ENCODE peak calls at places on chromosomes 7 and 10, in five cellular contexts. I is adrenal gland, R is heart left ventricle, E is tibial nerve, D is IMR-90. N is an unnamed sample. For H3K4me1, the result is how much of the 10 kb centered on the place peaks cover.

GRCh38 chr7:55081854-55082603 is 63.2 kb downstream of the EGFR start:
- DNase-seq in D (peak), E (no peak), R (no peak), I (peak), N (no peak)

GRCh38 chr10:91115618-91116390 is 104.7 kb upstream of the PCGF5 start:
- DNase-seq in R (no peak), D (no peak), E (no peak), I (no peak), N (no peak)

GRCh38 chr10:124079864-124080263 is 13.5 kb downstream of the CHST15 start:
- DNase-seq in E (no peak), R (no peak), I (no peak), D (no peak), N (no peak)

GRCh38 chr10:42977032-42977416 is 99.8 kb upstream of the RET start:
- DNase-seq in R (no peak), I (no peak), E (peak), D (no peak), N (no peak)

GRCh38 chr10:64219271-64220025 is 698.2 kb downstream of the REEP3 start:
- DNase-seq in R (no peak), D (no peak), E (no peak), I (no peak), N (no peak)

GRCh38 chr10:605632-606325 is 83.7 kb downstream of the DIP2C start:
- DNase-seq in D (no peak), R (no peak), E (no peak), I (no peak), N (no peak)

GRCh38 chr10:7526017-7526400 is 115.2 kb upstream of the SFMBT2 start:
- DNase-seq in D (no peak), E (no peak), R (no peak), I (no peak), N (no peak)

GRCh38 chr10:86861351-86861750 is 96.1 kb downstream of the MMRN2 start:
- DNase-seq in R (no peak), D (no peak), E (no peak), I (no peak), N (no peak)

GRCh38 chr7:152602962-152603361 is 73.0 kb downstream of the XRCC2 start:
- DNase-seq in D (peak), E (no peak), I (no peak), R (no peak), N (no peak)

GRCh38 chr10:72663971-72664370 is 28.0 kb upstream of the MCU start:
- DNase-seq in E (no peak), R (no peak), D (peak), I (no peak), N (no peak)

GRCh38 chr7:54615-55014 is 137.8 kb upstream of the FAM20C start:
- DNase-seq in R (no peak), I (no peak), E (no peak), D (no peak), N (peak)

GRCh38 chr10:58637372-58637771 is 124.7 kb downstream of the BICC1 start:
- DNase-seq in E (no peak), I (no peak), D (no peak), R (no peak), N (no peak)

GRCh38 chr10:33240931-33241330 is 93.5 kb downstream of the NRP1 start:
- DNase-seq in D (peak), I (no peak), R (no peak), E (no peak), N (no peak)
- H3K4me1 ChIP-seq in D (under half), I (under half), R (under half), E (under half), N (under half)

GRCh38 chr7:2259480-2259879 is 17.5 kb downstream of the NUDT1 start:
- DNase-seq in R (no peak), E (no peak), D (no peak), I (no peak), N (no peak)

GRCh38 chr7:2260820-2261219 is 18.8 kb downstream of the NUDT1 start:
- DNase-seq in R (no peak), E (no peak), D (peak), I (no peak), N (no peak)

GRCh38 chr7:2264158-2264557 is 22.1 kb downstream of the NUDT1 start:
- DNase-seq in I (no peak), E (no peak), D (no peak), R (no peak), N (no peak)

GRCh38 chr7:2263176-2263575 is 21.1 kb downstream of the NUDT1 start:
- DNase-seq in E (no peak), D (no peak), I (no peak), R (no peak), N (no peak)

DNA sequence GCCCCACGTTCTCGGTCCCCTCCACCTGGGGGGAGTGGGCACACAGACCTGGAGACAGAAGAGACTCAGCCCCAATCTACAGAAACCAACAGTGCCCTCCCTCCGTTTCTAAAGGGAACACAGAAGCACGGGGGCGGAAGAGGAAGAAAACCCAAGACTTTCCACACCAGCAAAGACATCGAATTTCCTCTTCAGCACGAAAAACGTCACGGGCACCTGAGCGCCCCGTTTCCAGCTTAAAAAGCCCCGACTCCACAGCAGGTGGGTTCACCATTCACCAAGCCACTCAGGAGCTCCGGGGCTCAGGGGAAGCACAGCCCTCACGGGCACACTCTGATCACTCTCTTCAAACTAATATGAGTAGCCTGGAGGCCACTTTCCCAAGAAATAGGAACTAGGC is 19.6 kb downstream of the NUDT1 start:
- DNase-seq in R (no peak), D (no peak), I (no peak), E (no peak), N (no peak)
- TF ChIP-seq POLR2A in R (no peak), D (no peak), I (no peak), E (no peak), N (no peak)

GRCh38 chr7:131226116-131226562 is 101.5 kb upstream of the MKLN1 start:
- DNase-seq in I (no peak), D (peak), E (no peak), R (no peak), N (no peak)

GRCh38 chr7:131222171-131222570 is 105.5 kb upstream of the MKLN1 start:
- DNase-seq in R (no peak), E (no peak), D (no peak), I (no peak), N (no peak)

GRCh38 chr7:131223151-131223550 is 104.5 kb upstream of the MKLN1 start:
- DNase-seq in E (no peak), D (no peak), R (no peak), I (no peak), N (no peak)

GRCh38 chr7:131225619-131226101 is 102.0 kb upstream of the MKLN1 start:
- DNase-seq in R (no peak), I (peak), E (peak), D (peak), N (peak)

GRCh38 chr7:131224996-131225395 is 102.7 kb upstream of the MKLN1 start:
- DNase-seq in R (no peak), E (no peak), D (no peak), I (no peak), N (no peak)
- TF ChIP-seq CTCF in R (no peak), E (no peak), D (no peak), I (no peak), N (no peak)

DNA sequence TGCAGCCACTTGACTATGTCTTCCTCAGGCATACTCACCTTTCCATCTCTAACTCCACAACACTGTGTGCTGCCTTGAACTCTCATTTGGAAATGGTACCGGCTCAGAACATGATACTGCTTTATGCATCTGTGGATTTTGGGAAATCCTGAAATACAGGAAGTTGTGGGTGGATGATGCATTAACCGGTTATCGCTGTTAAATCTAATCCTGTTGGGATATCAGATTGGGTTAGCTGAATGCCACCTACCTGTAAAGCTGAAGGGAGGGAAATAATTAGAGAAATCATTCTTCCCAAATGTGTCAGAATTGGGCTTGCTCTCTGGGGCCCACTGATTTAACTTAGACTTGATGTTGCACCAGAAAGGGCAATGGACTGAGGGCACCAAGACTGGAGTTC is 54.0 kb downstream of the CH25H start:
- DNase-seq in E (no peak), D (no peak), I (no peak), R (no peak), N (no peak)
- H3K4me1 ChIP-seq in E (under half), D (under half), I (under half), R (under half), N (under half)

DNA sequence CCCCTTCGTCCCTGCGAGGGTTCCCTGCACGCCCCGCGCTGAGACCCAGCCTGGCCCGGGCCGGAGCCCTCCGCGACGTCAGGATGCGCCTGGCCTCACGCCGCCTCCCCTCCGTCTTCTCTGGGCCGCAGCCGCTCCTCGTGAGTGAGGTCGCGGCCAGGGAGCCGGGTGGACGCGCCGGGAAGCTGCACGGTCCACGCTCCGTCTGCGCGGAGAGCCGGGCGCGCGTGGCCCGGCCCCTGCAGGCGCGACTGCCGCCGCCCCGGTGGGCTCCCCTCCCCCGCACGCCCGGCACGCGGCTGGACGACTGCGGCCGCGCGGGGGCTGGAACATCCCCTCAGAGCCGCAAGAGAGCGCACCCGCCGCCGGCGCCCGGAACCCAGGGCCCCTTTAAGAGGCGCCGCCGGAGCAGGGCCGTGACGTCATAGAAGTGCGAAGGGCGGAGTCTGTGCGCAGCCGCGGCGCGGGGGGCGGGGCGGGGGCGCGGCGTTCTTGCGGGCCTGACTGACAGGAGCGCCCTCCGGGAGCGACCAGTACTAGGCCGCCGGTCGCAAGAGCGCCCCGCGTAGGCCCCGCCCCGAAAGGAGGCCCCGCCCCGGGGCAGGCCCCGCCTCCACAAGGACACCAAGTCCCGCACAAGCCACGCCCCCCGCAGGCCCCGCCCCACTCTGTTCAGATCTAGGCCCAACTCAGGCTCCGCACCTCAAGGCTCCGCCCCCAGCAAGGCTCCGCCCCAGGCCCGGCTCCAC is 449 bp upstream of the INPP5A start:
- DNase-seq in E (peak), I (peak), R (peak), D (peak), N (peak)
- TF ChIP-seq POLR2A in E (peak), I (peak), R (no peak), D (no peak), N (peak)

GRCh38 chr7:13989138-13989943 is at the start of gene ETV1:
- DNase-seq in E (peak), D (peak), R (peak), I (peak), N (peak)
- TF ChIP-seq CTCF in E (peak), D (peak), R (no peak), I (no peak), N (peak)

DNA sequence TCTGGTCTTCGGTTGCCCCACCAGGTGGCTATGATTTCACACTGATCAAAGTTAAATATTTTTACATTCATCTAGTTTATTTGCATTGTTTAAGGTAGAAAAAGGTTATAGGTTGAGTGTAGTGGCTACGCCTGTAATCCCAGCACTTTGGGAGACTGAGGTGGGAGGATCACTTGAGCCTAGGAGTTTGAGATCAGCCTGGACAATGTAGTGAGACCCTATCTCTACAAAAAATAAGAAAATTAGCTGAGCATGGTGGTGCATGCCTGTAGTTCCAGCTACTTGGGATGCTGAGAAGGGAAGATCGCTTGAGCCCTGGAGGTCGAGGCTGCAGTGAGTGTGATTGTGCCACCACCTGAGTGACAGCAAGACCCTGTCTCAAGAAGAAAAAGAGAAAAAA is 3.8 kb downstream of the CCM2 start:
- DNase-seq in E (no peak), D (no peak), I (no peak), R (no peak), N (no peak)
- H3K4me1 ChIP-seq in E (under half), D (under half), I (under half), R (under half), N (under half)

DNA sequence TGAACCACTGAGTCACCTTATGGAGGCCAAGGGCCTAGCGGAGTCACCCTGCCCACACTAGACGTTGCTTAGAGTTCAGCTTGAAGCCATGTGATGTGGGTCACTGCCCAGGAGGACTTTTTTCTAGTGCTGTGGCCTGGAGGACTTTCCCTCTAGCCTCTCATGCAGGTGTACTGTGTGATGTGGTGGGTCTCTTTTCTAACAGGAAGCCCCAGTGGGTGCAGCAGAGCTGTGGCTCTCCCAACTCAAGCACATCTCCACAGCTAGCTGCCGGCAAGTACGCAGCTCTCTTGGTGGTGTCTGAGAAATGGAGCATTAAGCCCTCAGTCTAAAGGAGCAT is 13.6 kb downstream of the POR start:
- DNase-seq in R (no peak), D (no peak), I (no peak), E (no peak), N (no peak)
- TF ChIP-seq POLR2A in R (no peak), D (no peak), I (no peak), E (no peak), N (no peak)

GRCh38 chr10:102744374-102745051 is 765 bp downstream of the WBP1L start:
- DNase-seq in R (no peak), D (peak), I (peak), E (no peak), N (peak)

GRCh38 chr10:102743078-102743587 is 615 bp upstream of the WBP1L start:
- DNase-seq in I (no peak), R (no peak), D (no peak), E (no peak), N (no peak)

GRCh38 chr10:102741848-102742247 is 1.9 kb upstream of the WBP1L start:
- DNase-seq in R (no peak), D (no peak), E (no peak), I (no peak), N (no peak)

GRCh38 chr10:102745157-102745556 is 1.4 kb downstream of the WBP1L start:
- DNase-seq in D (no peak), E (no peak), R (no peak), I (no peak), N (no peak)

GRCh38 chr10:102743588-102744373 is at the start of gene WBP1L:
- DNase-seq in I (peak), E (peak), D (peak), R (peak), N (peak)
- TF ChIP-seq CTCF in I (no peak), E (no peak), D (no peak), R (no peak), N (no peak)

DNA sequence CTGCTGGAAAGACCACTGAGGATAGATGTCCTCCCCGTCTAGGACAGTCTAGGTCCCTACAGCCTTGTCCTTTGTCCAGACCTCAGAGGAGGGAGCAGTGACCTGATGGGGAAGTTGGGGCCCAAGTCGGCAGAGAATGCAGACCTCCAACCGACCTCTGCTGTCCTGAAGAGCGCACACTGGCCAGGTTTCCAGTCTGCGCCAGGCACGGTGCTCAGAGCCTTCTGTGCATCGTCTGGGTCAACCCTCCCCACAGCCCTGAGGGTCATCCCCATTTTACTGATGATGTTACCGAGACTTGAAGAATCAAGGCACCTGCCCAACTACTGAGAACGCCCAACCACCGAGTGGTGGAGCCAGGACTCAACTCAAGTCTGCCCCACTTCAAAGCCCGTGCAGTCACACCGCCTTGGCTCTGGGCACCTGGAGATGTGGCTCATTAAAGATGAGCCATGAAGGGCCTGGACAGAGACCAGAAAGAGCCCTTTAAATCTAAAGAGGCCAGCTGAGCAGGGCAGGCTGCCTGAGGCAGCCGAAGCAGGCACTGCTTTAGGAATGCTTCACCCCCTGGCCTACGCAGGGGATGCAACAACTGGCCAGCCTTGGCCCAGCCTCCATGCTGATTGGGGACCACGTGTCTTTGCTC is 4.4 kb downstream of the ITPRIP start:
- DNase-seq in I (no peak), E (no peak), D (no peak), R (no peak), N (no peak)
- H3K4me1 ChIP-seq in I (under half), E (under half), D (half or more), R (half or more), N (under half)

N was measured in body of pancreas.